ENCODE peak calls at places on chromosomes 16 and 17, in six cellular contexts. V, A, S, F, X and R are unnamed samples.

GRCh38 chr16:75620326-75621169 is 2.5 kb downstream of the ADAT1 start:
- DNase-seq in V (no peak), F (no peak), X (peak), S (no peak), A (no peak), R (no peak)

GRCh38 chr17:14768923-14769322 is 468.0 kb downstream of the HS3ST3B1 start:
- DNase-seq in S (no peak), X (no peak), V (no peak), F (no peak), A (no peak), R (no peak)

GRCh38 chr16:80273635-80274538 is 266.9 kb upstream of the DYNLRB2 start:
- DNase-seq in X (no peak), F (no peak), A (no peak), V (no peak), S (no peak), R (no peak)

GRCh38 chr17:65485388-65486299 is 75.8 kb downstream of the AXIN2 start:
- DNase-seq in A (no peak), X (no peak), S (no peak), F (no peak), V (no peak), R (no peak)

GRCh38 chr16:90008708-90009145 is 10.5 kb downstream of the DBNDD1 start:
- DNase-seq in V (no peak), X (no peak), F (no peak), S (no peak), A (no peak), R (no peak)

GRCh38 chr17:47935961-47936360 is 5.4 kb upstream of the PNPO start:
- DNase-seq in A (no peak), V (no peak), X (peak), S (peak), F (no peak), R (no peak)

GRCh38 chr16:27315333-27316037 is 1.7 kb downstream of the IL4R start:
- DNase-seq in X (no peak), A (no peak), F (peak), V (peak), S (peak), R (peak)

GRCh38 chr17:35855965-35856364 is 12.7 kb downstream of the HEATR9 start:
- DNase-seq in S (no peak), A (no peak), V (no peak), F (no peak), X (no peak), R (no peak)

GRCh38 chr16:1524366-1524765 is 9.1 kb upstream of the TMEM204 start:
- DNase-seq in V (no peak), S (no peak), F (no peak), A (no peak), X (no peak), R (no peak)

GRCh38 chr17:60127068-60128064 is 22.4 kb upstream of the CA4 start:
- DNase-seq in X (no peak), V (no peak), A (no peak), S (no peak), F (no peak), R (peak)

GRCh38 chr17:47727704-47728036 is 5.4 kb upstream of the TBX21 start:
- DNase-seq in S (no peak), A (no peak), F (no peak), X (no peak), V (no peak), R (no peak)

GRCh38 chr17:82845163-82845807 is 5.5 kb upstream of the ZNF750 start:
- DNase-seq in A (no peak), V (no peak), X (no peak), S (no peak), F (no peak), R (no peak)

GRCh38 chr17:4082136-4082924 is 60.5 kb downstream of the ZZEF1 start:
- DNase-seq in V (no peak), A (no peak), X (no peak), S (no peak), F (no peak), R (no peak)

GRCh38 chr17:48483471-48484131 is 47.2 kb downstream of the HOXB1 start:
- DNase-seq in S (peak), F (no peak), X (peak), A (no peak), V (no peak), R (no peak)

GRCh38 chr16:83433201-83433600 is 374.6 kb upstream of the HSBP1 start:
- DNase-seq in A (no peak), X (no peak), V (no peak), F (no peak), S (no peak), R (no peak)

GRCh38 chr17:31488264-31488981 is 96.9 kb downstream of the RAB11FIP4 start:
- DNase-seq in A (no peak), V (no peak), S (no peak), X (peak), F (peak), R (no peak)

GRCh38 chr16:71727545-71728324 is 3.2 kb upstream of the PHLPP2 start:
- DNase-seq in X (peak), A (no peak), F (no peak), S (no peak), V (no peak), R (no peak)

GRCh38 chr17:47253541-47254402 is at the start of gene ITGB3:
- DNase-seq in F (peak), V (peak), S (peak), X (peak), A (no peak), R (peak)

GRCh38 chr17:38712593-38712992 is 7.5 kb downstream of the MLLT6 start:
- DNase-seq in V (no peak), A (no peak), X (no peak), S (no peak), F (no peak), R (no peak)

GRCh38 chr17:64500923-64501765 is 4.3 kb upstream of the POLG2 start:
- DNase-seq in S (no peak), F (no peak), A (no peak), X (no peak), V (no peak), R (no peak)

GRCh38 chr17:56488800-56489199 is 104.7 kb upstream of the NOG start:
- DNase-seq in X (no peak), A (no peak), F (no peak), S (no peak), V (no peak), R (no peak)

GRCh38 chr16:57961538-57961937 is 9.4 kb downstream of the CNGB1 start:
- DNase-seq in A (no peak), V (no peak), X (no peak), F (no peak), S (no peak), R (no peak)

GRCh38 chr17:1724351-1724868 is at the start of gene WDR81:
- DNase-seq in A (no peak), F (peak), V (peak), S (peak), X (peak), R (no peak)

DNA sequence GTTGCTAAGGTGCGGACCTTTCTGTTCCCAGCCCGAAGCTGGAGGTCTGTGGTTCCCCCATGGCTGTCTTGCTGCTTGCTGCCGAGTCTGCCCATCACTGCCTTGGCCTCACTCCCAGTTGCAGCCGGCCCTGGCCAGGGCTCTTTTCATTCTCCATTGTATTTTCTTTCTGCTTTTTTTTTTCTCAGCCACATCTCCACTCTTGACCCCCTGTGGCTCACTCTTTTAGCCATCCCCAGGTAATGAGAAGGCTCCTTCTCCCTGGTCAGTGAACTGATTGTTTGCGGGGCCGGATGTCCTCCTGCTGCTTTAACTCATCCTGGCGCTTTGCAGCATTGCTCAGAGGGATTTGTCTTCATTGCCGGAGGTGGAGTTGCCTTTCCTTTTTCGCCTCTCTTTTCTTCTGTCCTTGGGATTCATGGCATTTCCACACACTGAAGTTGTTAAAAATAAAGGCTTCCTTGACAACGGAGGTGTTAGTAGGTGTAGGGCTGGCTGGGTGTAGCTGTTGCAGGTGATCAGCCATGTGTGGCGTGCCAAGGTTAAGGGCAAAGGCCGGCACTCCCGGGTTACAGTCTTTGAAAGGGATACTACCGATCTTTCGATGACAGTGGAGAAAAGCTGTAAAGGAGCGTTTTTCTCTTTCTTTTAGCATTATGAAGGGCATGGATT is 34.1 kb downstream of the MAP2K6 start:
- DNase-seq in X (no peak), A (no peak), S (no peak), F (peak), V (no peak), R (peak)
- TF ChIP-seq ATF3 in X (no peak), A (no peak), S (no peak), F (no peak), V (no peak), R (no peak)

GRCh38 chr16:77963185-77964044 is 58.9 kb upstream of the CLEC3A start:
- DNase-seq in S (no peak), F (peak), X (no peak), V (no peak), A (peak), R (peak)

GRCh38 chr16:77960771-77961170 is 61.6 kb upstream of the CLEC3A start:
- DNase-seq in S (no peak), F (no peak), A (no peak), V (no peak), X (no peak), R (no peak)

GRCh38 chr16:77965346-77965745 is 57.0 kb upstream of the CLEC3A start:
- DNase-seq in X (no peak), F (no peak), A (no peak), S (no peak), V (no peak), R (no peak)

GRCh38 chr16:77962689-77963088 is 59.7 kb upstream of the CLEC3A start:
- DNase-seq in A (no peak), X (no peak), S (no peak), F (no peak), V (no peak), R (no peak)

GRCh38 chr16:77961811-77962210 is 60.5 kb upstream of the CLEC3A start:
- DNase-seq in X (no peak), A (no peak), F (no peak), S (no peak), V (no peak), R (no peak)
- TF ChIP-seq ATF3 in X (no peak), A (no peak), F (no peak), S (no peak), V (no peak), R (no peak)

GRCh38 chr16:67537270-67537635 is 8.6 kb downstream of the RIPOR1 start:
- DNase-seq in A (no peak), S (no peak), V (no peak), X (no peak), F (peak), R (peak)
- TF ChIP-seq ATF3 in A (no peak), S (no peak), V (no peak), X (no peak), F (no peak), R (no peak)

DNA sequence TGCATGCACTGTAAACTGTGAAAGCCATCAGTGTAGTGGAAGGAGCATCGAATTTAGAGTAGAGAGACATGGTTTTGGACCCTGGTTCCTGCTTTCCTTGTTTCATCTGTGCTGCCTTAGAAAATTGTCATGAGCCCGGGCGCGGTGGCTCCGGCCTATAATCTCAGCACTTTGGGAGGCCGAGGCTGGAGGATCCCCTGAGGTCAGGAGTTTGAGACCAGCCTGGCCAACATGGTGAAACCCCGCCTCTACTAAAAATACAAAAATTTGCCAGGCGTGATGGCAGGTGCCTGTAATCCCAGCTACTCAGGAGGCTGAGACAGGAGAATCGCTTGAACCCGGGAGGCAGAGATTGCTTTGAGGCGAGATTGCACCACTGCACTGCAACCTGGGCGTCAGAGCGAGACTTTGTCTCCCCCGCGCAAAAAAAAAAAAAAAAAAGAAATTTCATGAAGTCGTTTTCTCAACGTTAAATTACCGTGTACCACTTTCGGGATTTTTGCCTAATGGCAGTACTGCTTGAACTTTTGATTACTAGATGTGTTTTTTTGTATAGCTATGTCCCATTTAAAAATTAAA is 912 bp downstream of the COQ7 start:
- DNase-seq in F (no peak), X (no peak), S (no peak), A (no peak), V (no peak), R (no peak)
- TF ChIP-seq ATF3 in F (no peak), X (no peak), S (no peak), A (no peak), V (no peak), R (no peak)

DNA sequence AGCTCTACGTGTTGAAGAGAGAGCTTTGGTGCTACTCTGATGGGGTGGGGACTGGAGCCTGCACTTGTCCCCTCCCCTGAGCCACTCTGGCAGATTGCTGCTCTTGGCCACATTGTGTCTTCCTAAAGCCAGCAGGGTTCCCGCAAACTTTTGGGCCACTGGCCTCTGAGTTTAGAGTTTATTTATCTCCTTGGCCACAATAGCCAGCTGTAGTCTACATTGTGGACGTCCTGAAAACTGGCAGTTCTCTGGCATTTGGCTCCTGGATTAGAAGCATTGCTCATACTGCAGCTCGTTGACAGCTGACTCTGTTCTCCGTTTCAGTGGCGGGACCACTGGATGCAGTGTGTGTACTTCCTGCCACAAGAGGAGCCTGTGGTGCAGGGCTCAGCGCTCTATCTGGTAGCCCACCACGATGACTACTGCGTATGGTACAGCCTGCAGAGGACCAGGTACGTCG is 34.6 kb downstream of the PRMT7 start:
- DNase-seq in V (no peak), A (no peak), S (no peak), F (no peak), X (no peak), R (no peak)
- TF ChIP-seq ATF3 in V (no peak), A (no peak), S (no peak), F (no peak), X (no peak), R (no peak)

DNA sequence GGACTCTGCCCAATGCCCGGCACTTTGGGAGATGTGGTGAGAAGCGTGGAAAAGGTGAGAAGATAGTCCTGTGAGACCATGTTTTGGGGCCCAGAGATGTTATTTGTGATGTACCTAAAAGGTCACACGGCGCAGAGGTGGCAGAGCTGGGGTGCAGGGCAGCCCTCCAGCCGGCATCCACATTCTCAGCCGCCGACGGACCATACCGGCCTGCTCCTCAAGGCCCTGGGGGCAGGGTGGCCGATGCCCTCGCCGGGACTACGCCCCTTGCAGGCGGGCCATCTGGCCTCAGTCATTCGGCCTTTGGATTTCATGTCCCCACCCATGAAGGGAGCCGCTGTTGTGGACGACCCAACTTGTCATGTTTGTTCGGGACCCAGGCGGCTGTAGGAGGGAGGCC is 131.4 kb upstream of the GSE1 start:
- DNase-seq in F (no peak), V (no peak), S (no peak), X (no peak), A (no peak), R (no peak)
- TF ChIP-seq ATF3 in F (no peak), V (no peak), S (no peak), X (no peak), A (no peak), R (no peak)

DNA sequence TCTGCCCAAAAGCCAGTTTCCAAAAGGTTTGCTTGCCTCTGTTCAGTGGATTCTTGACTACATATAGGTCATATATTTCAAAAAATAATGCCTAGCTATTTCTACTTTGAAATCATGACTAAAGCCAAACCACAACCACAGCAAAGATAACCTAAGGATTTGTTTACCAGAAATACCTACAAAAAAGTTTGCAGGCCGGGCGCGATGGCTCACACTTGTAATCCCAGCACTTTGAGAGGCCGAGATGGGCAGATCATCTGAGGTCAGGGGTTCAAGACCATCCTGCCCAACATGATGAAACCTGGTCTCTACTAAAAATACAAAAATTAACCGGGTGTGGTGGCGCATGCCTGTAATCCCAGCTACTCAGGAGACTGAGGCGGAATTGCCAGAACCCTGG is 15.2 kb downstream of the CARHSP1 start:
- DNase-seq in S (no peak), A (no peak), X (no peak), V (no peak), F (no peak), R (no peak)
- TF ChIP-seq ATF3 in S (no peak), A (no peak), X (no peak), V (no peak), F (no peak), R (no peak)